ENCODE peak calls at places on chromosomes 7 and 10, in five cellular contexts. One of them, this sample, is unnamed.
A peak's percentile ranks its signal among the peaks of the same experiment; 100 is the strongest.

GRCh38 chr7:100726998-100727761 is 6.2 kb upstream of the ZAN start:
- DNase-seq in CD4-positive, alpha-beta T cell: no peak
- DNase-seq in CMK: no peak
- DNase-seq in T-helper 1 cell: no peak
- DNase-seq in mucosa of gallbladder: no peak
- DNase-seq in this sample: no peak

GRCh38 chr10:44198096-44198779 is 186.7 kb downstream of the CXCL12 start:
- DNase-seq in CD4-positive, alpha-beta T cell: no peak
- DNase-seq in CMK: no peak
- DNase-seq in T-helper 1 cell: no peak
- DNase-seq in mucosa of gallbladder: no peak
- DNase-seq in this sample: no peak

GRCh38 chr10:103513383-103514060 is 20.0 kb downstream of the NEURL1 start:
- DNase-seq in CD4-positive, alpha-beta T cell: no peak
- DNase-seq in CMK: no peak
- DNase-seq in T-helper 1 cell: no peak
- DNase-seq in mucosa of gallbladder: no peak
- DNase-seq in this sample: no peak

GRCh38 chr7:90625562-90625961 is 29.4 kb downstream of the CDK14 start:
- DNase-seq in CD4-positive, alpha-beta T cell: no peak
- DNase-seq in CMK: no peak
- DNase-seq in T-helper 1 cell: no peak
- DNase-seq in mucosa of gallbladder: peak; percentile 55
- DNase-seq in this sample: no peak

GRCh38 chr7:128915841-128916642 is 5.5 kb upstream of the KCP start:
- DNase-seq in CD4-positive, alpha-beta T cell: no peak
- DNase-seq in CMK: no peak
- DNase-seq in T-helper 1 cell: no peak
- DNase-seq in mucosa of gallbladder: no peak
- DNase-seq in this sample: no peak

GRCh38 chr10:123974406-123974805 is 82.8 kb upstream of the CPXM2 start:
- DNase-seq in CD4-positive, alpha-beta T cell: no peak
- DNase-seq in CMK: no peak
- DNase-seq in T-helper 1 cell: no peak
- DNase-seq in mucosa of gallbladder: no peak
- DNase-seq in this sample: no peak

GRCh38 chr7:155959894-155960293 is 147.6 kb upstream of the SHH start:
- DNase-seq in CD4-positive, alpha-beta T cell: no peak
- DNase-seq in CMK: no peak
- DNase-seq in T-helper 1 cell: no peak
- DNase-seq in mucosa of gallbladder: no peak
- DNase-seq in this sample: no peak

GRCh38 chr10:93916257-93917063 is 22.7 kb downstream of the SLC35G1 start:
- DNase-seq in CD4-positive, alpha-beta T cell: no peak
- DNase-seq in CMK: no peak
- DNase-seq in T-helper 1 cell: no peak
- DNase-seq in mucosa of gallbladder: no peak
- DNase-seq in this sample: no peak

GRCh38 chr10:14185501-14186045 is 145.2 kb downstream of the FRMD4A start:
- DNase-seq in CD4-positive, alpha-beta T cell: peak; percentile 13
- DNase-seq in CMK: peak; percentile 58
- DNase-seq in T-helper 1 cell: no peak
- DNase-seq in mucosa of gallbladder: no peak
- DNase-seq in this sample: no peak

GRCh38 chr10:98339790-98340189 is 71.8 kb upstream of the LOXL4 start:
- DNase-seq in CD4-positive, alpha-beta T cell: no peak
- DNase-seq in CMK: no peak
- DNase-seq in T-helper 1 cell: no peak
- DNase-seq in mucosa of gallbladder: no peak
- DNase-seq in this sample: no peak

GRCh38 chr10:8133146-8133545 is 78.7 kb downstream of the GATA3 start:
- DNase-seq in CD4-positive, alpha-beta T cell: no peak
- DNase-seq in CMK: no peak
- DNase-seq in T-helper 1 cell: no peak
- DNase-seq in mucosa of gallbladder: no peak
- DNase-seq in this sample: no peak

GRCh38 chr10:88990528-88991160 is at the start of gene FAS:
- DNase-seq in CD4-positive, alpha-beta T cell: peak; percentile 66
- DNase-seq in CMK: no peak
- DNase-seq in T-helper 1 cell: peak; percentile 68
- DNase-seq in mucosa of gallbladder: peak; percentile 67
- DNase-seq in this sample: peak; percentile 82

GRCh38 chr10:128431997-128432396 is 305.8 kb upstream of the MKI67 start:
- DNase-seq in CD4-positive, alpha-beta T cell: no peak
- DNase-seq in CMK: no peak
- DNase-seq in T-helper 1 cell: no peak
- DNase-seq in mucosa of gallbladder: no peak
- DNase-seq in this sample: no peak

GRCh38 chr7:23353172-23353571 is 54.0 kb downstream of the MALSU1 start:
- DNase-seq in CD4-positive, alpha-beta T cell: no peak
- DNase-seq in CMK: no peak
- DNase-seq in T-helper 1 cell: no peak
- DNase-seq in mucosa of gallbladder: no peak
- DNase-seq in this sample: no peak

GRCh38 chr10:104622598-104623209 is 18.4 kb upstream of the SORCS3 start:
- DNase-seq in CD4-positive, alpha-beta T cell: no peak
- DNase-seq in CMK: no peak
- DNase-seq in T-helper 1 cell: no peak
- DNase-seq in mucosa of gallbladder: no peak
- DNase-seq in this sample: no peak

This sample was measured in Right ventricle myocardium superior.